ENCODE peak calls at places on chromosomes 5 and 9, in ten cellular contexts. Q is colonic mucosa, U is spleen, B is A549, S is K562, W is Calu3, X is body of pancreas, P is lower leg skin, Y is bronchial epithelial cell, V is progenitor cell of endocrine pancreas. H is an unnamed sample.

GRCh38 chr9:69519470-69520240 is 152.5 kb downstream of the APBA1 start:
- DNase-seq in S (no peak), B (no peak), W (peak), V (no peak), U (no peak), Q (no peak), Y (no peak), X (no peak), P (no peak), H (no peak)

GRCh38 chr9:124769451-124770358 is 1.4 kb downstream of the NR6A1 start:
- DNase-seq in W (peak), P (no peak), U (peak), Q (peak), X (peak), B (peak), V (no peak), Y (no peak), S (peak), H (no peak)

GRCh38 chr5:40226906-40227305 is 452.8 kb upstream of the PTGER4 start:
- DNase-seq in B (no peak), S (no peak), U (no peak), Q (no peak), P (no peak), W (no peak), V (no peak), X (no peak), Y (no peak), H (no peak)

GRCh38 chr5:14830210-14831005 is 41.2 kb downstream of the ANKH start:
- DNase-seq in V (no peak), P (no peak), Y (no peak), X (peak), S (no peak), Q (no peak), W (peak), B (no peak), U (no peak), H (no peak)

GRCh38 chr5:88502179-88503064 is 233.8 kb upstream of the TMEM161B start:
- DNase-seq in B (no peak), S (no peak), V (no peak), U (no peak), Y (no peak), Q (no peak), W (no peak), X (no peak), P (no peak), H (no peak)

GRCh38 chr5:65790371-65791163 is 68.6 kb downstream of the NLN start:
- DNase-seq in U (no peak), W (no peak), S (no peak), P (no peak), Q (no peak), Y (no peak), B (no peak), X (peak), V (no peak), H (no peak)

GRCh38 chr9:116979461-116979860 is 292.4 kb downstream of the TRIM32 start:
- DNase-seq in U (no peak), Q (no peak), Y (peak), B (peak), V (no peak), X (no peak), P (no peak), W (no peak), S (no peak), H (no peak)

GRCh38 chr5:158456756-158457155 is 597.8 kb upstream of the CLINT1 start:
- DNase-seq in B (peak), X (no peak), W (no peak), V (no peak), Y (peak), U (no peak), S (no peak), P (no peak), Q (no peak), H (no peak)

GRCh38 chr9:19641046-19641445 is 147.8 kb downstream of the SLC24A2 start:
- DNase-seq in Y (no peak), B (no peak), X (no peak), V (no peak), P (no peak), W (no peak), U (no peak), S (peak), Q (no peak), H (no peak)

GRCh38 chr5:110177729-110178128 is 488.0 kb downstream of the MAN2A1 start:
- DNase-seq in X (no peak), Y (no peak), S (no peak), U (no peak), P (no peak), Q (no peak), W (no peak), V (no peak), B (no peak), H (no peak)

GRCh38 chr9:124394167-124394566 is 21.1 kb downstream of the PSMB7 start:
- DNase-seq in U (no peak), S (no peak), P (no peak), Q (no peak), X (no peak), V (no peak), W (no peak), B (no peak), Y (no peak), H (no peak)

DNA sequence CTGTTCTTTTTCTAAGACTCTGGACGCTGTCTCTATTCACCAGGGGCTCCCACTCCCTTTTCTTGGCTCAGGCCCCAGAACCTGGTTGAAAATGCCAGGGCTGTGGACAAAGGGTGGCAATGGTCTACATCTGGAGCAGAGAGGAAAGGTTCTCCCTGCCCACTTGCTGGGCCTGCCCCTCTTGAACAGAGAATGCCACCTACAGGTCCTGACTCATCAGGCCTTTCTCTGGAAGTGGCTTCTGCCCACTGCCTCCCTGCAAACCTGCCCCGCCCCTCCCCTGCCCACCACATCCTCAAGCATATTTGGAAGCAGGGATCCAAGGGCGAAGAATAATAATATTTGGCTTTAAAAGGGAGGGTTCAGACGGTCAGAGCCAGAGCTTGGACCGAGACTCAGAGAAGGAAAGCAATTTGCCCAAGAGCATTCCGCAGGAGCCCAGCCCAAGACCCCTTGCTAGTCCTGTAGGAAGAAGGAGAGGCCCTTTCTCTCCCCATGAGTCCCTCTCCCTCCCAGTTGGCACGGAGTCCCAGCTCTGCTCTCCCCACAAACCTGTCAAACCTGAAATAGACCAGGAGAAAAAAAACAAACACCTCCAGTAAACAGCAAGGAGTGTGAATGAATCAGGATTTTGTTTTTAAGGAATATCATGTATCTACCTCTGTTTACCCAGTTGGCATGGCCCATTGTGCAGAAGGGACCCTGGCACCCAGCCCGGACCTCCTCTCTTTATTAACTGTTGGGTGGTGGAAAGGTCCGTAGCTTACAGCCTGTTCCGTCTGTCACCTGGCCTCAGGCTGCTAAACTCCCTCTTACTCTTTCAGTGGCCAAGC is 37.8 kb upstream of the STXBP1 start:
- DNase-seq in P (no peak), B (peak), X (peak), W (peak), V (no peak), S (no peak), U (no peak), Q (peak), Y (peak), H (no peak)
- TF ChIP-seq CTCF in P (no peak), B (peak), X (no peak), W (no peak), V (no peak), S (no peak), U (no peak), Q (no peak), Y (no peak), H (no peak)

GRCh38 chr9:93301291-93301811 is 117.4 kb downstream of the WNK2 start:
- DNase-seq in V (no peak), U (peak), B (no peak), X (peak), Q (peak), S (no peak), P (no peak), W (no peak), Y (no peak), H (no peak)

GRCh38 chr9:93303258-93303771 is 119.4 kb downstream of the WNK2 start:
- DNase-seq in Q (peak), B (no peak), S (no peak), Y (no peak), U (peak), X (peak), V (no peak), W (no peak), P (no peak), H (no peak)

GRCh38 chr9:93301911-93302525 is 118.1 kb downstream of the WNK2 start:
- DNase-seq in S (no peak), W (no peak), Y (no peak), U (peak), Q (peak), X (peak), P (no peak), B (no peak), V (no peak), H (no peak)

GRCh38 chr9:93303806-93304573 is 120.1 kb downstream of the WNK2 start:
- DNase-seq in X (no peak), V (no peak), P (no peak), Q (peak), S (no peak), Y (no peak), W (no peak), B (no peak), U (peak), H (no peak)

GRCh38 chr9:93302586-93303257 is 118.8 kb downstream of the WNK2 start:
- DNase-seq in Y (peak), Q (peak), W (peak), S (peak), V (peak), X (peak), U (peak), B (peak), P (no peak), H (no peak)
- TF ChIP-seq CTCF in Y (peak), Q (peak), W (peak), S (peak), V (peak), X (peak), U (peak), B (peak), P (no peak), H (no peak)

GRCh38 chr5:132870801-132871200 is 2.7 kb upstream of the LEAP2 start:
- DNase-seq in P (no peak), V (no peak), W (no peak), U (no peak), Q (no peak), S (no peak), B (no peak), X (no peak), Y (no peak), H (no peak)

GRCh38 chr5:132865668-132866341 is 464 bp downstream of the GDF9 start:
- DNase-seq in S (no peak), Q (no peak), U (no peak), Y (no peak), X (no peak), V (no peak), P (no peak), B (no peak), W (no peak), H (no peak)

GRCh38 chr5:132868754-132869153 is 2.3 kb downstream of the UQCRQ start:
- DNase-seq in X (no peak), B (no peak), S (no peak), W (no peak), U (no peak), Q (no peak), P (no peak), V (no peak), Y (no peak), H (no peak)

GRCh38 chr5:132867046-132867451 is 607 bp downstream of the UQCRQ start:
- DNase-seq in W (no peak), U (no peak), X (no peak), Y (no peak), V (no peak), B (no peak), S (no peak), Q (no peak), P (no peak), H (no peak)

DNA sequence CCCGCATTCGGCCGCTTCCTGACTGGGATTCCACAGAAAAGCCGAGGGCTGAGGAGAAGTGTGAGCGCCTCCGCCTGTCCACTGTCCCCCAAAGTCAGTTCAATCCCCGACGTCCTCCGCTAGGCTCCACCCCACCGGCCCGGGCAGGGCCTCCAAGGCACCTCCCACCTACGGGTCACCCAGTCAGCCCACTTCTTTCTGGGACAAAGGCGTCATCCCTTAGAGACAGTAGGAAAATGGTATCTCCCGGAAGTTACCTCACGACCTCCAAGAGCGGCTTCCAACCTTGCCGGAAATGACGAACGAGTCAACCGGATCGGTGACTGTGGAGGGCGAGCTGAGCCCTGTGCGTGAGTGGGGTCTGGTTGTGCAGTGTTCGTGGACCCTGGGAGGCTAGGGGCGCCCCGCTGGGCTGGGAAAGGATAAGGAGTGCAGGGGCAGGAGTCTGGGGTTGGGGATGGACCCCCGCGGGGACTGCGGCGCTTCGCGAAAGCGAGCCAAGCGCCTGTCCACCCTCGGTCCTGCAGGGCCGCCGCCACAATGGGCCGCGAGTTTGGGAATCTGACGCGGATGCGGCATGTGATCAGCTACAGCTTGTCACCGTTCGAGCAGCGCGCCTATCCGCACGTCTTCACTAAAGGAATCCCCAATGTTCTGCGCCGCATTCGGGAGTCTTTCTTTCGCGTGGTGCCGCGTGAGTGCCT is at the start of the genes GDF9 and UQCRQ:
- DNase-seq in Y (peak), V (peak), U (peak), P (peak), X (peak), B (peak), S (peak), W (peak), Q (peak), H (peak)
- TF ChIP-seq CTCF in Y (peak), V (peak), U (peak), P (no peak), X (no peak), B (peak), S (peak), W (no peak), Q (no peak), H (no peak)

DNA sequence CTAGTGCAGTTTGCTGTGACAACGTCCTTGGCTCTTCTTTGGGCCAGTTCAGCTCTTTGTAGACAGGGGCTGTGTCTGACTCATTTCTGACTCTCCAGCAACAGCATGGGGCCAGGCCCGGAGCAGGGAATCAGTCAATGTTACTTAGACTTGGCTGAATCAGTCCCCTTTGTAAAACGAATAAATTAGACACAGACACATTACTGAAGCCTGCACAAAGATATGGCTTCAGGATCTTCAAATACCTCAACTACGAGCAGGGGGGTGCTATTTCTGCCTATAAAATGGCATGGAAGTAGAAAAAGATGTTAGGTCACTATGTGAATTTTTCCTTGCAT is 204.7 kb downstream of the TTLL11 start:
- DNase-seq in B (peak), S (no peak), X (peak), U (no peak), Q (no peak), P (no peak), W (no peak), V (no peak), Y (no peak), H (no peak)
- TF ChIP-seq CTCF in B (no peak), S (no peak), X (no peak), U (no peak), Q (no peak), P (no peak), W (no peak), V (no peak), Y (no peak), H (no peak)

GRCh38 chr9:127053908-127054307 is 68.5 kb downstream of the ANGPTL2 start:
- DNase-seq in V (no peak), X (no peak), Q (no peak), W (no peak), U (no peak), Y (no peak), S (no peak), P (no peak), B (no peak), H (no peak)

GRCh38 chr9:127053057-127053821 is 69.2 kb downstream of the ANGPTL2 start:
- DNase-seq in V (no peak), X (peak), Q (no peak), P (no peak), U (no peak), Y (no peak), B (no peak), S (no peak), W (no peak), H (no peak)

GRCh38 chr9:127050152-127050551 is 72.3 kb downstream of the ANGPTL2 start:
- DNase-seq in B (no peak), S (no peak), Q (no peak), P (peak), Y (no peak), X (no peak), W (no peak), U (no peak), V (no peak), H (no peak)

GRCh38 chr9:127050581-127050980 is 71.9 kb downstream of the ANGPTL2 start:
- DNase-seq in W (no peak), Y (no peak), Q (no peak), X (no peak), U (no peak), S (no peak), P (peak), B (no peak), V (no peak), H (no peak)

DNA sequence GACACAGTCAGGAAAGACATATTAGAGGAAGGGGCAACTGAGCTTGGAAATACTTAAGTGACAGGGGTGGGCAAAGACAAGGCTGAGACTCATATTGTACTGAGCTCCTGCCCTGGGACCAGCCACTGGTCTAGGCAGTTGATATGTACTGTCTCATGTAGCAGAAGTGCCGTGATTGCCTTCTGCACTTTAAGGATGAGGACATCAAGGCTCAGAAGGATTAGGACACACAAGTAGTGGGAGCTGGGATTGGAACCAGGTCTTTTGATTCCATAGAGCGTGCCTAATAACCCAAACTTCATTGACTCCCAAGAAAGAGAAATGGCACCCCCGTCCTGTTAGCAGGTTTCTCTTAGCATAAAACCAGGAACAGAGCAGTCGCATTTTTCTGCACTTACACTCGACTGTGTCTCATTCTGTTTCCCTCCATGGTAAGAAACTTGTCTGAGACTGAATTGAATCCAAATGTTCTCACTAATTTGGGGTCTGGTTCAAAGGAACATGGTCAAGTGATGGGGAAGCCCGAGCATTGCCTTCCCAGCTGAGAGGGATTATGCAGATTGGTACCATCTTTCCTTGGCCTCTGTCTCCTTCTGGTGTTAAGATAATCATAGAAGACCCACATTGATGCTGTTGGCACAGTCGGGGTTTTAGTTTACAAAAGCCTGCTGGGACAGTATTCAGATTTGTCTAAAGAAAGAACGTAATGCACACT is 70.4 kb downstream of the ANGPTL2 start:
- DNase-seq in W (no peak), P (no peak), B (no peak), V (no peak), U (no peak), X (no peak), Y (no peak), S (no peak), Q (no peak), H (no peak)
- TF ChIP-seq CTCF in W (no peak), P (no peak), B (no peak), V (no peak), U (no peak), X (no peak), Y (no peak), S (no peak), Q (no peak), H (no peak)

DNA sequence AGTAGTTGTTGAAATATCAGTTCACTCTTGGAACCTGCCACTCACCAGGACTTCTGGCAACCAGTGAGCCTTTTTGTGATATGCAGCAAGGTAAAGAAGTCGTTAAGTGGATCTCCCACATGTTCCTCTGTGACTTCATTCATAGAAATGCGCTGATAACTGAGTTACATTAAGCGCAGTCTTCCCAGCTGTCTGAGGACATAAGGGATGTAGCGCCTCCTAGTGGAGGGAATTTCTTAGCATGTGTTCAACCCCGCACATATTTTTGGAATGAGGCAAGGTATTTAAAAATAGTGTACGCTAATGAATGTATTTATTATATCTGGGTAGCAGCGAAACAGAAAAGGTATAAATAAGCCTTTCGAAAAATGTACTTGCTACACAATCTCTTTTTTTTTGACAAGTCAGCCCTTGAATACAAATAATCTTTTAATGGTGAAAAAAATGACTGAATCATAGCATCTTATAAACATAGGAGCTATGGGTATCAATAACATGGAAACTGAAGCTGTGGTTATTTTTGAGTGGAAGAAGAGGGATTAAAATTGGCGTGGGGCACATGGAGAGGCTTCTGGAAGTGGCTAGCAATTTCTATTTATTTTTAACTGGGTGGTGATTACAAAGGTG is 38.0 kb downstream of the PALM2AKAP2 start:
- DNase-seq in U (no peak), B (peak), Q (peak), P (peak), X (peak), W (peak), S (peak), V (peak), Y (peak), H (peak)
- TF ChIP-seq CTCF in U (peak), B (peak), Q (peak), P (peak), X (peak), W (peak), S (peak), V (peak), Y (peak), H (peak)

GRCh38 chr5:43353668-43354067 is 40.5 kb upstream of the HMGCS1 start:
- DNase-seq in X (no peak), P (no peak), Q (no peak), U (no peak), V (no peak), B (no peak), W (no peak), S (no peak), Y (peak), H (no peak)
- TF ChIP-seq CTCF in X (no peak), P (no peak), Q (no peak), U (no peak), V (no peak), B (no peak), W (no peak), S (no peak), Y (no peak), H (no peak)

H was measured in mesothelial cell of epicardium.